ENCODE peak calls at places on chromosomes 11 and 22, in eight cellular contexts. R is Caco-2; K is left ventricle myocardium inferior; N is tibial artery; M is CD4-positive, CD25-positive, alpha-beta regulatory T cell; S is transverse colon; X is lower lobe of right lung; C is CD8-positive, alpha-beta memory T cell. F is an unnamed sample.

GRCh38 chr11:103608566-103608965 is 427.9 kb upstream of the DDI1 start:
- DNase-seq in R (no peak), K (no peak), N (no peak), M (no peak), S (no peak), X (no peak), C (no peak), F (no peak)

GRCh38 chr11:71268706-71269321 is 16.4 kb upstream of the SHANK2 start:
- DNase-seq in R (no peak), K (no peak), N (no peak), M (no peak), S (no peak), X (no peak), C (no peak), F (no peak)

GRCh38 chr11:110763249-110764011 is 51.2 kb upstream of the ARHGAP20 start:
- DNase-seq in R (no peak), K (no peak), N (no peak), M (no peak), S (peak; percentile 52), X (no peak), C (no peak), F (no peak)

GRCh38 chr11:28965824-28966223 is 857.6 kb downstream of the METTL15 start:
- DNase-seq in R (no peak), K (no peak), N (no peak), M (no peak), S (no peak), X (no peak), C (no peak), F (no peak)

GRCh38 chr11:68903288-68903630 is 373 bp downstream of the MRPL21 start:
- DNase-seq in R (no peak), K (no peak), N (no peak), M (no peak), S (no peak), X (no peak), C (no peak), F (no peak)

GRCh38 chr11:102293873-102294601 is 23.2 kb upstream of the BIRC3 start:
- DNase-seq in R (peak; percentile 32), K (no peak), N (no peak), M (peak; percentile 77), S (no peak), X (no peak), C (peak; percentile 58), F (no peak)

GRCh38 chr11:87265132-87265531 is 227.4 kb downstream of the TMEM135 start:
- DNase-seq in R (no peak), K (no peak), N (no peak), M (no peak), S (no peak), X (no peak), C (no peak), F (no peak)

GRCh38 chr11:2148253-2149000 is 9.2 kb upstream of the IGF2 start:
- DNase-seq in R (no peak), K (no peak), N (no peak), M (no peak), S (no peak), X (no peak), C (no peak), F (peak; percentile 18)

GRCh38 chr22:35883028-35883620 is 145.5 kb downstream of the RBFOX2 start:
- DNase-seq in R (no peak), K (no peak), N (no peak), M (no peak), S (no peak), X (no peak), C (no peak), F (no peak)

GRCh38 chr22:30881361-30882180 is 87.0 kb downstream of the MORC2 start:
- DNase-seq in R (peak; percentile 74), K (peak; percentile 48), N (no peak), M (no peak), S (no peak), X (peak; percentile 34), C (no peak), F (peak; percentile 78)

GRCh38 chr11:7787239-7787638 is 9.5 kb downstream of the OR5P2 start:
- DNase-seq in R (no peak), K (no peak), N (no peak), M (no peak), S (no peak), X (no peak), C (no peak), F (no peak)

GRCh38 chr11:27698872-27699241 is 1.4 kb downstream of the BDNF start:
- DNase-seq in R (peak; percentile 91), K (peak; percentile 79), N (peak; percentile 63), M (peak; percentile 24), S (peak; percentile 66), X (peak; percentile 78), C (no peak), F (peak; percentile 88)

GRCh38 chr11:124115782-124116616 is 749 bp downstream of the VWA5A start:
- DNase-seq in R (no peak), K (no peak), N (no peak), M (no peak), S (peak; percentile 43), X (peak; percentile 62), C (no peak), F (peak; percentile 14)

GRCh38 chr11:79076526-79077115 is 364.2 kb downstream of the TENM4 start:
- DNase-seq in R (peak; percentile 77), K (peak; percentile 50), N (peak; percentile 66), M (no peak), S (peak; percentile 47), X (peak; percentile 62), C (no peak), F (peak; percentile 71)

GRCh38 chr11:69799582-69799981 is 19.6 kb downstream of the FGF3 start:
- DNase-seq in R (peak; percentile 73), K (no peak), N (no peak), M (no peak), S (no peak), X (no peak), C (no peak), F (no peak)

GRCh38 chr11:69106124-69106811 is 49.5 kb upstream of the SMIM38 start:
- DNase-seq in R (peak; percentile 56), K (no peak), N (no peak), M (no peak), S (no peak), X (peak; percentile 71), C (no peak), F (peak; percentile 16)

DNA sequence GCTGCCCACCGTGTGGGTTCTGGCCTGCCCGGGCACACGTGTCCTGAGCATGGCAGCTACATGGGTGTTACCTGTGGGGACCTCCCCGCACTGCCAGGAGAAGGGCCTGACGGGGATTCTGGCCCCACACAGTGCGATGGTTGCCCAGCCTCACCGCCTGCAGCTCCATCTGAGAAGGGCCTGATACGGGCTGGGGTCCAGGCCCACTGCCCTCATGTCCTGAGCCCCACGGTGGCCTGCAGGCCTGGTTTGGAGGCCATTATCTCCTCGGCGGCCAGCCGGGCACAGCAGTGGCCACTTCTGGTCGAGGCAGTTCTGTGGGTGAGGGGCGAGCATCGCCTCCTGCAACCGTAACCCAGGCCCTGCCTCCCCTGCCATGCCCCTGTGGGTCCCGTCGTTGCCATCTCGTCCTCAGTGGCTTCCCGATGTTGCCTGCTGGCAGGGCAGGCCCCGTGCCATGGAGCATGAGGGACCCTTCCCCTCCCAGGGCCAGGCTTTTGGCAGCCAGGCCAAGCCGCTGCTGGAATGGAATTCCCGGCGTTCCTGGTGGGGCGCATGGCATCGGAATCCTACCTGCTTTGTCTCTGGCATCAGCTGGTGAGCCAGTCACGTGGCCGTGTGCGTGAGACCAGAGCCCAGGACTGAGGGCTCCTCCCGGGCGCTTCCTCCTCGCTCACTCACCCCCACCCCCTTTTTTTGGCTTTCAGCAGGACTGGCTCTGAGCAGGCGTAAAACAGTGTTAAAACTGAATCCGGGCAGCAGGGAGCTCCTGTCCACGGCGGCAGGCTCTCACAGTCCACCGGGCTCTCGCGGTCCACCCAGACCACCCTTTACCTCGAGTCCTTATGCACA is 71.9 kb upstream of the PPARA start:
- DNase-seq in R (no peak), K (peak; percentile 82), N (peak; percentile 68), M (no peak), S (peak; percentile 32), X (peak; percentile 75), C (no peak), F (peak; percentile 91)
- H3K4me1 ChIP-seq in R (no peaks in the 10 kb centered on the region), K (peaks cover 100% of the 10 kb centered on the region), N (peaks cover 84% of the 10 kb centered on the region), M (no peaks in the 10 kb centered on the region), S (peaks cover 39% of the 10 kb centered on the region), X (peaks cover 87% of the 10 kb centered on the region), C (peaks cover 11% of the 10 kb centered on the region), F (peaks cover 22% of the 10 kb centered on the region)

GRCh38 chr22:50238755-50239154 is 6.1 kb downstream of the TUBGCP6 start:
- DNase-seq in R (no peak), K (no peak), N (no peak), M (no peak), S (no peak), X (no peak), C (no peak), F (no peak)

GRCh38 chr22:50245214-50246072 is 620 bp upstream of the TUBGCP6 start:
- DNase-seq in R (no peak), K (no peak), N (no peak), M (no peak), S (peak; percentile 38), X (no peak), C (no peak), F (no peak)

GRCh38 chr22:50243704-50244419 is 961 bp downstream of the TUBGCP6 start:
- DNase-seq in R (no peak), K (no peak), N (no peak), M (no peak), S (no peak), X (no peak), C (no peak), F (no peak)

GRCh38 chr22:50244420-50245213 is at the start of gene TUBGCP6:
- DNase-seq in R (peak; percentile 93), K (peak; percentile 97), N (peak; percentile 95), M (peak; percentile 92), S (peak; percentile 96), X (peak; percentile 98), C (peak; percentile 90), F (peak; percentile 99)

DNA sequence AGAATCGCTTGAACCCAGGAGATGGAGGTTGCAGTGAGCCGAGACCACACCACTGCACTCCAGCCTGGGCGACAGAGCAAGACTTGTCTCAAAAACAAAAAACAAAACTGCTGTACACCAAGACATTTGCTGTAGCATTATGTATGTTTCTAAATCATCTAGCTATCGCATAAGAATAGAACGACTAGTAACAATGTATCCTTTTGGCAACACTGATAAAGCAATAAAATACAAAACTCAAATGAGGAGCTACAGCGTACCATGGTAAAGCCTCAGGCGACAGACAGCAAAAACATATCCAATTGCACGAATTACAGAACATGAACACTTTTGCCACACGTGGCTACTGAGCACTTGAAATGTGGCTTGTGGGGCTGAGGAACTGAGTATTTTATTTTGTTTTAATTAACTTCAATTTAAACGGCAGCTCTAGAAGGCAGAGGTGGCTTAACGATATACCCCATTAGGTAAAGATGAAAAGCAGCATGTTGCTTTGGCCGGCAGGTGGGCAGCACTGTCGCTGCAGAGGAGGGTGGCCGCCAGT is 2.3 kb downstream of the TUBGCP6 start:
- DNase-seq in R (no peak), K (no peak), N (no peak), M (no peak), S (no peak), X (no peak), C (no peak), F (no peak)
- H3K4me1 ChIP-seq in R (peaks cover 8% of the 10 kb centered on the region), K (peaks cover 62% of the 10 kb centered on the region), N (peaks cover 51% of the 10 kb centered on the region), M (peaks cover 52% of the 10 kb centered on the region), S (peaks cover 31% of the 10 kb centered on the region), X (peaks cover 53% of the 10 kb centered on the region), C (peaks cover 41% of the 10 kb centered on the region), F (no peaks in the 10 kb centered on the region)

GRCh38 chr11:119619665-119620064 is 109.3 kb downstream of the NECTIN1 start:
- DNase-seq in R (no peak), K (no peak), N (no peak), M (no peak), S (no peak), X (no peak), C (no peak), F (no peak)
- H3K4me1 ChIP-seq in R (peaks cover 28% of the 10 kb centered on the region), K (no peaks in the 10 kb centered on the region), N (no peaks in the 10 kb centered on the region), M (no peaks in the 10 kb centered on the region), S (no peaks in the 10 kb centered on the region), X (peaks cover 21% of the 10 kb centered on the region), C (no peaks in the 10 kb centered on the region), F (no peaks in the 10 kb centered on the region)

GRCh38 chr11:12617632-12618031 is 56.6 kb upstream of the TEAD1 start:
- DNase-seq in R (no peak), K (no peak), N (no peak), M (no peak), S (no peak), X (no peak), C (no peak), F (no peak)
- H3K4me1 ChIP-seq in R (no peaks in the 10 kb centered on the region), K (no peaks in the 10 kb centered on the region), N (no peaks in the 10 kb centered on the region), M (no peaks in the 10 kb centered on the region), S (no peaks in the 10 kb centered on the region), X (no peaks in the 10 kb centered on the region), C (no peaks in the 10 kb centered on the region), F (no peaks in the 10 kb centered on the region)